ENCODE peak calls at places on chromosomes 11 and 22, in ten cellular contexts. J, C, U, Y, P, E, H, A, L and D are unnamed samples.

GRCh38 chr11:44515085-44515484 is 50.4 kb upstream of the CD82 start:
- DNase-seq in J (no peak), E (no peak), U (no peak), P (no peak), H (no peak), Y (no peak), L (no peak), C (no peak), A (no peak), D (no peak)

GRCh38 chr11:68213135-68213515 is at the start of gene KMT5B:
- DNase-seq in P (peak), L (no peak), C (no peak), H (no peak), E (no peak), A (peak), U (peak), J (peak), Y (no peak), D (peak)

GRCh38 chr22:48820481-48821345 is 1007.0 kb downstream of the BRD1 start:
- DNase-seq in H (no peak), C (no peak), Y (no peak), U (no peak), E (no peak), P (no peak), J (no peak), A (no peak), L (no peak), D (no peak)

GRCh38 chr11:15599376-15599775 is 484.7 kb downstream of the INSC start:
- DNase-seq in E (no peak), P (no peak), H (no peak), J (no peak), Y (no peak), L (no peak), U (no peak), A (no peak), C (no peak), D (no peak)

GRCh38 chr22:44824271-44824670 is 71.9 kb downstream of the ARHGAP8 start:
- DNase-seq in J (no peak), A (no peak), P (no peak), Y (no peak), C (no peak), U (no peak), H (no peak), L (no peak), E (no peak), D (no peak)

GRCh38 chr11:33942954-33943353 is 51.1 kb upstream of the LMO2 start:
- DNase-seq in L (peak), A (no peak), Y (no peak), U (peak), H (no peak), J (peak), C (no peak), P (no peak), E (peak), D (peak)

GRCh38 chr22:49765951-49766350 is 61.7 kb downstream of the BRD1 start:
- DNase-seq in C (no peak), L (no peak), P (no peak), E (no peak), A (peak), J (no peak), U (no peak), Y (no peak), H (no peak), D (no peak)

GRCh38 chr11:1260023-1260501 is 37.2 kb downstream of the MUC5B start:
- DNase-seq in A (no peak), J (peak), P (peak), L (no peak), U (no peak), Y (peak), E (no peak), H (no peak), C (peak), D (no peak)

GRCh38 chr11:70097783-70098182 is 19.7 kb downstream of the ANO1 start:
- DNase-seq in C (no peak), E (no peak), A (no peak), H (no peak), L (no peak), P (no peak), Y (no peak), U (no peak), J (no peak), D (peak)

GRCh38 chr11:109704432-109704831 is 282.4 kb downstream of the C11orf87 start:
- DNase-seq in A (no peak), P (no peak), H (no peak), J (no peak), L (no peak), E (no peak), U (no peak), C (no peak), Y (no peak), D (no peak)

GRCh38 chr11:14309425-14310192 is 49.4 kb downstream of the RRAS2 start:
- DNase-seq in U (no peak), C (no peak), E (no peak), A (no peak), J (no peak), Y (no peak), P (no peak), H (no peak), L (no peak), D (no peak)

GRCh38 chr11:115590254-115590653 is 86.0 kb upstream of the CADM1 start:
- DNase-seq in H (no peak), P (no peak), U (no peak), L (no peak), J (no peak), A (no peak), E (no peak), Y (no peak), C (no peak), D (no peak)

GRCh38 chr11:121459413-121460041 is 6.8 kb upstream of the SORL1-AS1 start:
- DNase-seq in H (no peak), C (no peak), J (no peak), U (no peak), Y (no peak), A (no peak), E (no peak), L (no peak), P (no peak), D (no peak)

GRCh38 chr11:60455531-60456042 is at the start of gene MS4A1:
- DNase-seq in E (no peak), A (no peak), L (no peak), J (no peak), Y (no peak), P (no peak), U (no peak), H (no peak), C (peak), D (no peak)

GRCh38 chr11:36748856-36749255 is 150.8 kb upstream of the RAG2 start:
- DNase-seq in A (no peak), Y (no peak), J (no peak), P (no peak), E (no peak), H (no peak), L (no peak), U (no peak), C (no peak), D (no peak)

GRCh38 chr11:69797156-69797555 is 22.0 kb upstream of the FGF4 start:
- DNase-seq in Y (no peak), C (no peak), U (no peak), E (no peak), L (no peak), P (no peak), H (no peak), J (no peak), A (no peak), D (no peak)

GRCh38 chr11:62142921-62143320 is 19.1 kb downstream of the INCENP start:
- DNase-seq in H (no peak), L (no peak), A (peak), U (no peak), C (no peak), P (no peak), E (no peak), J (no peak), Y (no peak), D (peak)

GRCh38 chr11:122797651-122798050 is 40.6 kb upstream of the CRTAM start:
- DNase-seq in L (peak), A (no peak), U (no peak), J (no peak), E (no peak), P (no peak), Y (no peak), C (no peak), H (no peak), D (no peak)

GRCh38 chr22:38068641-38069371 is 11.6 kb downstream of the PICK1 start:
- DNase-seq in J (no peak), H (no peak), A (no peak), P (no peak), U (no peak), Y (no peak), E (no peak), L (no peak), C (no peak), D (no peak)

GRCh38 chr22:39954584-39955055 is 5.6 kb upstream of the TMA7B start:
- DNase-seq in E (peak), C (no peak), J (no peak), U (peak), A (no peak), L (peak), P (peak), Y (no peak), H (no peak), D (no peak)

GRCh38 chr11:28011813-28012212 is 96.1 kb downstream of the KIF18A start:
- DNase-seq in A (no peak), P (no peak), H (no peak), L (no peak), U (no peak), E (no peak), Y (no peak), C (no peak), J (no peak), D (no peak)

GRCh38 chr11:17594686-17595192 is 47.7 kb downstream of the OTOG start:
- DNase-seq in P (no peak), Y (no peak), C (no peak), U (no peak), H (no peak), L (no peak), A (peak), E (no peak), J (no peak), D (no peak)

GRCh38 chr11:12497431-12497830 is 120.1 kb downstream of the PARVA start:
- DNase-seq in A (no peak), J (no peak), H (no peak), U (no peak), C (no peak), Y (no peak), P (no peak), L (no peak), E (no peak), D (no peak)